ENCODE peak calls at places on chromosomes 12 and 14, in nine cellular contexts. One of them, this sample, is unnamed. For H3K4me1, the result is how much of the 10 kb centered on the place peaks cover.

GRCh38 chr12:19846561-19846960 is 407.3 kb downstream of the AEBP2 start:
- DNase-seq in stomach: no peak
- DNase-seq in HCT116: no peak
- DNase-seq in K562: no peak
- DNase-seq in endothelial cell of umbilical vein: peak
- DNase-seq in sigmoid colon: no peak
- DNase-seq in GM23338: no peak
- DNase-seq in HepG2: no peak
- DNase-seq in transverse colon: no peak
- DNase-seq in this sample: no peak

GRCh38 chr12:24557738-24558137 is 391.2 kb downstream of the BCAT1 start:
- DNase-seq in stomach: no peak
- DNase-seq in endothelial cell of umbilical vein: no peak
- DNase-seq in sigmoid colon: no peak
- DNase-seq in GM23338: no peak
- DNase-seq in HepG2: no peak
- DNase-seq in HCT116: no peak
- DNase-seq in transverse colon: no peak
- DNase-seq in K562: no peak
- DNase-seq in this sample: no peak

GRCh38 chr12:115941362-115941761 is 336.1 kb downstream of the MED13L start:
- DNase-seq in K562: no peak
- DNase-seq in endothelial cell of umbilical vein: no peak
- DNase-seq in sigmoid colon: no peak
- DNase-seq in HCT116: no peak
- DNase-seq in HepG2: no peak
- DNase-seq in transverse colon: no peak
- DNase-seq in stomach: no peak
- DNase-seq in GM23338: no peak
- DNase-seq in this sample: no peak

GRCh38 chr14:48973136-48973535 is 613.0 kb downstream of the RPS29 start:
- DNase-seq in K562: no peak
- DNase-seq in transverse colon: no peak
- DNase-seq in HCT116: no peak
- DNase-seq in stomach: no peak
- DNase-seq in HepG2: no peak
- DNase-seq in GM23338: no peak
- DNase-seq in sigmoid colon: no peak
- DNase-seq in endothelial cell of umbilical vein: no peak
- DNase-seq in this sample: no peak

GRCh38 chr12:110853856-110854255 is 7.1 kb downstream of the CCDC63 start:
- DNase-seq in GM23338: peak
- DNase-seq in K562: no peak
- DNase-seq in HepG2: no peak
- DNase-seq in HCT116: no peak
- DNase-seq in transverse colon: no peak
- DNase-seq in sigmoid colon: no peak
- DNase-seq in stomach: no peak
- DNase-seq in endothelial cell of umbilical vein: no peak
- DNase-seq in this sample: no peak

GRCh38 chr14:20516921-20517320 is 11.6 kb downstream of the RNASE10 start:
- DNase-seq in K562: no peak
- DNase-seq in HepG2: no peak
- DNase-seq in endothelial cell of umbilical vein: peak
- DNase-seq in HCT116: no peak
- DNase-seq in GM23338: no peak
- DNase-seq in stomach: no peak
- DNase-seq in transverse colon: no peak
- DNase-seq in sigmoid colon: no peak
- DNase-seq in this sample: no peak

GRCh38 chr14:57889245-57889644 is 23.4 kb upstream of the SLC35F4 start:
- DNase-seq in stomach: peak
- DNase-seq in transverse colon: no peak
- DNase-seq in HCT116: no peak
- DNase-seq in HepG2: no peak
- DNase-seq in endothelial cell of umbilical vein: peak
- DNase-seq in sigmoid colon: no peak
- DNase-seq in GM23338: no peak
- DNase-seq in K562: no peak
- DNase-seq in this sample: peak

GRCh38 chr12:42483534-42483857 is 106.0 kb downstream of the PRICKLE1 start:
- DNase-seq in HCT116: no peak
- DNase-seq in transverse colon: peak
- DNase-seq in GM23338: no peak
- DNase-seq in HepG2: no peak
- DNase-seq in K562: peak
- DNase-seq in sigmoid colon: peak
- DNase-seq in endothelial cell of umbilical vein: peak
- DNase-seq in stomach: no peak
- DNase-seq in this sample: peak

GRCh38 chr14:72597834-72598233 is 296.1 kb downstream of the DPF3 start:
- DNase-seq in endothelial cell of umbilical vein: no peak
- DNase-seq in K562: no peak
- DNase-seq in stomach: no peak
- DNase-seq in transverse colon: no peak
- DNase-seq in GM23338: no peak
- DNase-seq in HCT116: no peak
- DNase-seq in sigmoid colon: no peak
- DNase-seq in HepG2: no peak
- DNase-seq in this sample: no peak

GRCh38 chr12:88691811-88692210 is 111.5 kb upstream of the KITLG start:
- DNase-seq in stomach: no peak
- DNase-seq in K562: no peak
- DNase-seq in transverse colon: no peak
- DNase-seq in GM23338: no peak
- DNase-seq in sigmoid colon: no peak
- DNase-seq in endothelial cell of umbilical vein: no peak
- DNase-seq in HepG2: no peak
- DNase-seq in HCT116: no peak
- DNase-seq in this sample: no peak
- H3K27ac ChIP-seq in stomach: no peak
- H3K27ac ChIP-seq in K562: no peak
- H3K27ac ChIP-seq in transverse colon: no peak
- H3K27ac ChIP-seq in GM23338: no peak
- H3K27ac ChIP-seq in sigmoid colon: no peak
- H3K27ac ChIP-seq in endothelial cell of umbilical vein: no peak
- H3K27ac ChIP-seq in HepG2: no peak
- H3K27ac ChIP-seq in HCT116: no peak
- H3K27ac ChIP-seq in this sample: no peak

DNA sequence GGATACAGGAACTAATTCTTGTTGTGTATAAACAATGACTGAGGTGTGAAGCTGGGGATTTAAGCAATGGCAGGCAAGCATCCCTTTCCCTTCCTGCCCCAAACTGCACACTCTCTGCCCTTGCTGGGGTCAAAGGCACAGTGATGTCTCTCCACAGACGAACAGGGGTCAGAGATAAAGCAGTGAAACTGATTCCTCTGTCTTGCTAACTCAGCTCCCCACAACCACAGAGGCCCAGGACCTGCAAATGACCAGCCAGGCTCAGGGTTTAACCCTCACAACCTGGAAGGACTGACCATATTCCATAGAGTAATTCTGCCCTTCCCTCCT is 67.2 kb downstream of the CCDC88C start:
- DNase-seq in GM23338: no peak
- DNase-seq in transverse colon: no peak
- DNase-seq in HepG2: no peak
- DNase-seq in K562: no peak
- DNase-seq in HCT116: no peak
- DNase-seq in stomach: no peak
- DNase-seq in sigmoid colon: no peak
- DNase-seq in endothelial cell of umbilical vein: no peak
- DNase-seq in this sample: no peak
- H3K4me1 ChIP-seq in GM23338: under half
- H3K4me1 ChIP-seq in transverse colon: under half
- H3K4me1 ChIP-seq in HepG2: under half
- H3K4me1 ChIP-seq in K562: under half
- H3K4me1 ChIP-seq in HCT116: under half
- H3K4me1 ChIP-seq in stomach: half or more
- H3K4me1 ChIP-seq in sigmoid colon: under half
- H3K4me1 ChIP-seq in endothelial cell of umbilical vein: under half
- H3K4me1 ChIP-seq in this sample: under half

GRCh38 chr14:96104469-96105057 is 65.4 kb downstream of the C14orf132 start:
- DNase-seq in sigmoid colon: peak
- DNase-seq in transverse colon: peak
- DNase-seq in stomach: peak
- DNase-seq in K562: no peak
- DNase-seq in HCT116: no peak
- DNase-seq in GM23338: no peak
- DNase-seq in endothelial cell of umbilical vein: peak
- DNase-seq in HepG2: peak
- DNase-seq in this sample: no peak
- TF ChIP-seq POLR2AphosphoS5 in sigmoid colon: peak
- TF ChIP-seq POLR2AphosphoS5 in transverse colon: peak
- TF ChIP-seq POLR2AphosphoS5 in stomach: peak
- TF ChIP-seq POLR2AphosphoS5 in K562: no peak
- TF ChIP-seq POLR2AphosphoS5 in HCT116: no peak
- TF ChIP-seq POLR2AphosphoS5 in GM23338: no peak
- TF ChIP-seq POLR2AphosphoS5 in endothelial cell of umbilical vein: no peak
- TF ChIP-seq POLR2AphosphoS5 in HepG2: no peak
- TF ChIP-seq POLR2AphosphoS5 in this sample: peak

GRCh38 chr14:104205781-104206180 is 67.4 kb downstream of the KIF26A start:
- DNase-seq in endothelial cell of umbilical vein: no peak
- DNase-seq in stomach: no peak
- DNase-seq in HepG2: no peak
- DNase-seq in transverse colon: no peak
- DNase-seq in sigmoid colon: no peak
- DNase-seq in HCT116: no peak
- DNase-seq in GM23338: no peak
- DNase-seq in K562: no peak
- DNase-seq in this sample: no peak

GRCh38 chr14:104206281-104206904 is 68.0 kb downstream of the KIF26A start:
- DNase-seq in HCT116: no peak
- DNase-seq in K562: no peak
- DNase-seq in GM23338: no peak
- DNase-seq in sigmoid colon: no peak
- DNase-seq in transverse colon: peak
- DNase-seq in stomach: peak
- DNase-seq in endothelial cell of umbilical vein: no peak
- DNase-seq in HepG2: peak
- DNase-seq in this sample: no peak

GRCh38 chr14:104202259-104203070 is 64.1 kb downstream of the KIF26A start:
- DNase-seq in HepG2: no peak
- DNase-seq in GM23338: no peak
- DNase-seq in K562: no peak
- DNase-seq in endothelial cell of umbilical vein: no peak
- DNase-seq in sigmoid colon: no peak
- DNase-seq in HCT116: no peak
- DNase-seq in transverse colon: peak
- DNase-seq in stomach: peak
- DNase-seq in this sample: peak

GRCh38 chr14:104203071-104203425 is 64.7 kb downstream of the KIF26A start:
- DNase-seq in sigmoid colon: no peak
- DNase-seq in HCT116: no peak
- DNase-seq in stomach: no peak
- DNase-seq in GM23338: no peak
- DNase-seq in transverse colon: no peak
- DNase-seq in endothelial cell of umbilical vein: no peak
- DNase-seq in HepG2: no peak
- DNase-seq in K562: no peak
- DNase-seq in this sample: no peak

GRCh38 chr14:104204660-104205149 is 66.3 kb downstream of the KIF26A start:
- DNase-seq in endothelial cell of umbilical vein: no peak
- DNase-seq in transverse colon: no peak
- DNase-seq in sigmoid colon: no peak
- DNase-seq in GM23338: no peak
- DNase-seq in stomach: no peak
- DNase-seq in HCT116: no peak
- DNase-seq in HepG2: no peak
- DNase-seq in K562: no peak
- DNase-seq in this sample: no peak
- H3K27ac ChIP-seq in endothelial cell of umbilical vein: no peak
- H3K27ac ChIP-seq in transverse colon: no peak
- H3K27ac ChIP-seq in sigmoid colon: no peak
- H3K27ac ChIP-seq in GM23338: no peak
- H3K27ac ChIP-seq in stomach: no peak
- H3K27ac ChIP-seq in HCT116: no peak
- H3K27ac ChIP-seq in HepG2: no peak
- H3K27ac ChIP-seq in K562: no peak
- H3K27ac ChIP-seq in this sample: no peak

DNA sequence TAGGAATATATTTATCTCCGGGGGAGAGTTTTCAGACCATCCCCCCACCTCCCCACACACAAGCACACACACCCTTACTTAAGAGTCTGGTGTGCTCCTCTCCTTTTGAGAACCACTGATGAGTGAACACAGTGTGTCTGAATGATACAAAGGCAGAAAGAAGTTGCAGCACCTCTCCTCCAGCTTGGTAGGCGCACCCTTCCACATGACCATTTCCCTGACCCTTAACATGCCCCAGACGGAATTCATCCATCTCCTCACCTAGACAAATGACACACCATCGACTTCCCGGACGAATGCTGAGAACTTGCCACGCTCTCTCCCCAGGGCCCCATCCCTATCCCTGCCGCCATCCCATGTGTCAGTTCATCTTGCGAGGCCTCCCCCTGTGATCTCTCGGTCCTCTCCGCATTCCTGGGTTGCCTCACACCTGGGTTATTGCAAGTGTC is 3.9 kb downstream of the TNFRSF1A start:
- DNase-seq in K562: no peak
- DNase-seq in GM23338: no peak
- DNase-seq in stomach: no peak
- DNase-seq in transverse colon: no peak
- DNase-seq in HepG2: peak
- DNase-seq in HCT116: no peak
- DNase-seq in endothelial cell of umbilical vein: peak
- DNase-seq in sigmoid colon: no peak
- DNase-seq in this sample: no peak
- H3K4me1 ChIP-seq in K562: half or more
- H3K4me1 ChIP-seq in GM23338: half or more
- H3K4me1 ChIP-seq in stomach: half or more
- H3K4me1 ChIP-seq in transverse colon: half or more
- H3K4me1 ChIP-seq in HepG2: half or more
- H3K4me1 ChIP-seq in HCT116: half or more
- H3K4me1 ChIP-seq in endothelial cell of umbilical vein: half or more
- H3K4me1 ChIP-seq in sigmoid colon: under half
- H3K4me1 ChIP-seq in this sample: under half

This sample was measured in prostate gland.